ENCODE peak calls at places on chromosomes 7 and 10, in seven cellular contexts. M, H, G, X, R, S and L are unnamed samples.

GRCh38 chr7:135678612-135679575 is 16.6 kb downstream of the STMP1 start:
- DNase-seq in M (peak; percentile 0), H (no peak), G (no peak), X (no peak), R (no peak), S (no peak), L (no peak)

GRCh38 chr7:149790146-149790548 is 16.8 kb upstream of the ZNF467 start:
- DNase-seq in M (no peak), H (peak; percentile 44), G (no peak), X (no peak), R (no peak), S (no peak), L (no peak)

GRCh38 chr10:6579193-6579903 is 728 bp downstream of the PRKCQ start:
- DNase-seq in M (no peak), H (no peak), G (no peak), X (no peak), R (no peak), S (no peak), L (no peak)

GRCh38 chr10:33134011-33134751 is 176.2 kb upstream of the ITGB1 start:
- DNase-seq in M (no peak), H (no peak), G (no peak), X (peak; percentile 90), R (peak; percentile 85), S (peak; percentile 91), L (peak; percentile 40)

GRCh38 chr7:16739863-16740622 is 13.5 kb upstream of the TSPAN13 start:
- DNase-seq in M (no peak), H (no peak), G (no peak), X (no peak), R (peak; percentile 83), S (no peak), L (no peak)

GRCh38 chr10:77156406-77156879 is 481.2 kb downstream of the KCNMA1 start:
- DNase-seq in M (no peak), H (no peak), G (no peak), X (peak; percentile 47), R (peak; percentile 67), S (no peak), L (no peak)

GRCh38 chr7:291302-292092 is 1.5 kb downstream of the FOXL3 start:
- DNase-seq in M (no peak), H (no peak), G (no peak), X (no peak), R (no peak), S (no peak), L (no peak)

GRCh38 chr7:139992353-139993054 is 70.2 kb downstream of the PARP12 start:
- DNase-seq in M (peak; percentile 46), H (no peak), G (no peak), X (no peak), R (no peak), S (no peak), L (no peak)

GRCh38 chr7:88289505-88290129 is 17.1 kb downstream of the STEAP4 start:
- DNase-seq in M (no peak), H (no peak), G (no peak), X (no peak), R (no peak), S (peak; percentile 50), L (no peak)

GRCh38 chr10:84140036-84140379 is 699 bp downstream of the GHITM start:
- DNase-seq in M (no peak), H (no peak), G (no peak), X (no peak), R (peak; percentile 10), S (no peak), L (no peak)

GRCh38 chr10:125026974-125027735 is 85.2 kb downstream of the ZRANB1 start:
- DNase-seq in M (no peak), H (no peak), G (no peak), X (no peak), R (no peak), S (no peak), L (no peak)

GRCh38 chr7:155943251-155943899 is 131.1 kb upstream of the SHH start:
- DNase-seq in M (no peak), H (no peak), G (no peak), X (no peak), R (no peak), S (no peak), L (no peak)

GRCh38 chr10:14556285-14556956 is 218.3 kb downstream of the FAM107B start:
- DNase-seq in M (no peak), H (peak; percentile 69), G (no peak), X (no peak), R (no peak), S (peak; percentile 61), L (peak; percentile 9)

GRCh38 chr7:47083476-47084250 is 498.2 kb downstream of the TNS3 start:
- DNase-seq in M (no peak), H (no peak), G (no peak), X (no peak), R (no peak), S (no peak), L (no peak)

GRCh38 chr10:66273966-66274519 is 651.8 kb upstream of the LRRTM3 start:
- DNase-seq in M (no peak), H (no peak), G (no peak), X (no peak), R (no peak), S (no peak), L (no peak)

GRCh38 chr7:128889121-128889520 is 21.4 kb downstream of the KCP start:
- DNase-seq in M (no peak), H (no peak), G (no peak), X (no peak), R (no peak), S (no peak), L (no peak)

GRCh38 chr10:112792487-112793196 is 157.4 kb upstream of the TCF7L2 start:
- DNase-seq in M (peak; percentile 89), H (no peak), G (no peak), X (no peak), R (peak; percentile 85), S (no peak), L (peak; percentile 7)

GRCh38 chr10:31650010-31650409 is 278.6 kb downstream of the ARHGAP12 start:
- DNase-seq in M (no peak), H (no peak), G (no peak), X (no peak), R (peak; percentile 84), S (peak; percentile 18), L (no peak)

GRCh38 chr7:114703677-114704076 is 218.2 kb upstream of the MDFIC start:
- DNase-seq in M (no peak), H (no peak), G (no peak), X (no peak), R (no peak), S (no peak), L (no peak)

GRCh38 chr10:123565691-123566660 is 100.2 kb upstream of the GPR26 start:
- DNase-seq in M (no peak), H (no peak), G (no peak), X (no peak), R (no peak), S (no peak), L (no peak)

GRCh38 chr10:14325325-14325955 is 5.3 kb downstream of the FRMD4A start:
- DNase-seq in M (no peak), H (peak; percentile 32), G (no peak), X (peak; percentile 1), R (no peak), S (peak; percentile 30), L (no peak)

GRCh38 chr10:70315815-70316214 is 32.0 kb upstream of the NPFFR1 start:
- DNase-seq in M (no peak), H (no peak), G (no peak), X (no peak), R (no peak), S (no peak), L (no peak)

GRCh38 chr7:30475580-30475979 is 3.0 kb downstream of the NOD1 start:
- DNase-seq in M (no peak), H (no peak), G (no peak), X (no peak), R (peak; percentile 39), S (no peak), L (no peak)

GRCh38 chr10:62900829-62901571 is 84.8 kb upstream of the EGR2 start:
- DNase-seq in M (no peak), H (no peak), G (no peak), X (no peak), R (no peak), S (no peak), L (no peak)

GRCh38 chr10:22436893-22437619 is 91.8 kb downstream of the SPAG6 start:
- DNase-seq in M (peak; percentile 76), H (peak; percentile 78), G (peak; percentile 74), X (peak; percentile 68), R (peak; percentile 95), S (peak; percentile 85), L (peak; percentile 82)

GRCh38 chr10:5551531-5552375 is 27.0 kb downstream of the CALML3 start:
- DNase-seq in M (no peak), H (peak; percentile 57), G (no peak), X (no peak), R (no peak), S (peak; percentile 75), L (no peak)

GRCh38 chr10:118850418-118851061 is 95.8 kb upstream of the CACUL1 start:
- DNase-seq in M (peak; percentile 54), H (peak; percentile 58), G (peak; percentile 22), X (peak; percentile 40), R (peak; percentile 42), S (peak; percentile 74), L (peak; percentile 46)

GRCh38 chr10:89861584-89862287 is 160.3 kb downstream of the KIF20B start:
- DNase-seq in M (no peak), H (no peak), G (no peak), X (no peak), R (peak; percentile 13), S (peak; percentile 11), L (no peak)

GRCh38 chr7:150568714-150569113 is 1.5 kb downstream of the GIMAP4 start:
- DNase-seq in M (no peak), H (no peak), G (no peak), X (no peak), R (no peak), S (no peak), L (no peak)

GRCh38 chr10:60008816-60009215 is 102.5 kb upstream of the CCDC6 start:
- DNase-seq in M (no peak), H (no peak), G (no peak), X (no peak), R (no peak), S (peak; percentile 36), L (no peak)

GRCh38 chr7:43481905-43482678 is 100.8 kb upstream of the STK17A start:
- DNase-seq in M (no peak), H (no peak), G (no peak), X (no peak), R (peak; percentile 38), S (no peak), L (no peak)

GRCh38 chr10:96678725-96679124 is 41.6 kb downstream of the PIK3AP1 start:
- DNase-seq in M (no peak), H (no peak), G (no peak), X (no peak), R (no peak), S (no peak), L (no peak)

GRCh38 chr7:29370531-29371314 is 176.1 kb downstream of the CHN2 start:
- DNase-seq in M (peak; percentile 17), H (no peak), G (no peak), X (no peak), R (no peak), S (peak; percentile 65), L (peak; percentile 12)

GRCh38 chr10:20624642-20625041 is 272.5 kb downstream of the NEBL start:
- DNase-seq in M (no peak), H (no peak), G (no peak), X (no peak), R (peak; percentile 70), S (no peak), L (no peak)

GRCh38 chr10:59991661-59992060 is 85.3 kb upstream of the CCDC6 start:
- DNase-seq in M (peak; percentile 76), H (peak; percentile 14), G (peak; percentile 32), X (no peak), R (peak; percentile 7), S (peak; percentile 91), L (no peak)

GRCh38 chr7:34158311-34158710 is 253.0 kb downstream of the BMPER start:
- DNase-seq in M (no peak), H (no peak), G (no peak), X (no peak), R (peak; percentile 20), S (no peak), L (peak; percentile 56)